ENCODE peak calls at places on chromosome 17, in five cellular contexts. Y is fibroblast of lung, G is ovary, D is body of pancreas, E is cardiac muscle cell. J is an unnamed sample. For H3K4me1, the result is how much of the 10 kb centered on the place peaks cover.

GRCh38 chr17:37220609-37220953 is 155.2 kb upstream of the C17orf78 start:
- DNase-seq in Y (no peak), G (no peak), D (no peak), E (peak), J (no peak)

GRCh38 chr17:74924250-74924948 is at the start of gene OTOP2:
- DNase-seq in Y (no peak), G (no peak), D (no peak), E (no peak), J (no peak)

GRCh38 chr17:79306688-79307323 is 232.2 kb downstream of the ENGASE start:
- DNase-seq in Y (no peak), G (no peak), D (peak), E (no peak), J (no peak)

GRCh38 chr17:56913000-56913866 is 616 bp downstream of the TRIM25 start:
- DNase-seq in Y (no peak), G (no peak), D (peak), E (peak), J (peak)

GRCh38 chr17:43840814-43841213 is 6.2 kb upstream of the CD300LG start:
- DNase-seq in Y (no peak), G (no peak), D (no peak), E (peak), J (no peak)

GRCh38 chr17:27952366-27952765 is 59.2 kb upstream of the LYRM9 start:
- DNase-seq in Y (no peak), G (no peak), D (no peak), E (no peak), J (no peak)

GRCh38 chr17:55134486-55135157 is 130.1 kb upstream of the HLF start:
- DNase-seq in Y (peak), G (no peak), D (no peak), E (no peak), J (no peak)

GRCh38 chr17:59361916-59362810 is 30.7 kb downstream of the YPEL2 start:
- DNase-seq in Y (peak), G (no peak), D (no peak), E (peak), J (peak)

GRCh38 chr17:17004251-17004996 is 32.5 kb upstream of the TNFRSF13B start:
- DNase-seq in Y (no peak), G (no peak), D (no peak), E (no peak), J (no peak)

GRCh38 chr17:48997103-48997826 is at the start of gene IGF2BP1:
- DNase-seq in Y (peak), G (no peak), D (no peak), E (peak), J (no peak)

GRCh38 chr17:80455784-80456183 is 20.6 kb downstream of the NPTX1 start:
- DNase-seq in Y (no peak), G (no peak), D (no peak), E (no peak), J (no peak)

GRCh38 chr17:17472333-17472920 is 4.4 kb upstream of the MED9 start:
- DNase-seq in Y (no peak), G (no peak), D (no peak), E (no peak), J (no peak)

GRCh38 chr17:16470302-16470701 is 21.7 kb downstream of the LRRC75A start:
- DNase-seq in Y (no peak), G (no peak), D (peak), E (no peak), J (peak)

GRCh38 chr17:59668816-59669215 is 38.4 kb downstream of the PTRH2 start:
- DNase-seq in Y (peak), G (no peak), D (no peak), E (peak), J (no peak)

GRCh38 chr17:47244697-47245096 is 8.9 kb upstream of the ITGB3 start:
- DNase-seq in Y (no peak), G (no peak), D (no peak), E (no peak), J (no peak)

GRCh38 chr17:47611372-47612350 is 38.1 kb upstream of the KPNB1 start:
- DNase-seq in Y (peak), G (no peak), D (no peak), E (no peak), J (no peak)

GRCh38 chr17:2989855-2990254 is 73.6 kb downstream of the OR1D5 start:
- DNase-seq in Y (no peak), G (no peak), D (no peak), E (no peak), J (no peak)
- H3K27ac ChIP-seq in Y (no peak), G (no peak), D (no peak), E (no peak), J (no peak)

GRCh38 chr17:78144736-78145641 is 1.2 kb upstream of the C17orf99 start:
- DNase-seq in Y (no peak), G (peak), D (peak), E (peak), J (no peak)
- H3K4me1 ChIP-seq in Y (under half), G (under half), D (half or more), E (under half), J (under half)

GRCh38 chr17:77388384-77389306 is 247.9 kb downstream of the SEC14L1 start:
- DNase-seq in Y (peak), G (no peak), D (peak), E (no peak), J (no peak)
- H3K4me3 ChIP-seq in Y (no peak), G (no peak), D (no peak), E (no peak), J (no peak)

DNA sequence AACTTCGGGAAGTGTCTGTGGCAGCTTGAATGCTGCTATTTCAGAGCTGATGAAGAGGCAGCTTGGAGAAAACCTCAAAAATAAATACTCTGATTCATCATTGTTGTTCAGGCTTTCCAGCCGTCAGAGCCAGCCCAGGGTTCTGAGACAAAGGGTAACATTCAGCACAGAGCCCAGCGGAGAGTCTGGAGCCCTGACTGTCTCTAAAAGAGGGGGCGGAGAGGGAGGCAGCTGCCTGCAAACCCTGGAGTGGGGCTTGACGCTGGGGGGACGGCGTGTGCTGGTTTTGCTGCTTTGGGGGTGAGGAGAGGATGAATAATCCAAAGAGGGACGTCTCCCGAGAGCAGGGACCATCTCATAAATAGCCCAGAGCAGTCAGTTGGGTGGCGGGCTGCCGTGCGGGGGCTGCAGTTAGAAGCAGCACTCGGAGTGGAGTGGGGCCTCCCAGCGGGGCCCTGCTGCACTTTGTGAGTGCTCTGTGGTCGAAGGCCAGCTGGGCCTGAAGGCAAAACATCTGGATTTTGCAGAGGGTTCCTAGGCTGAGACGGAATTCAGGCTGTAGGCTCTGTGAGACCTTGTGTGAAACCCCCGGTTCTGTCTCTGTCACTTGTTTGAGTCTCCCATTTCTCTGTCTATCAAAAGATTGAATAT is 237.8 kb downstream of the PRKCA start:
- DNase-seq in Y (peak), G (peak), D (no peak), E (peak), J (no peak)
- H3K27ac ChIP-seq in Y (peak), G (peak), D (no peak), E (no peak), J (peak)

GRCh38 chr17:82269882-82270500 is 3.5 kb downstream of the CSNK1D start:
- DNase-seq in Y (no peak), G (no peak), D (no peak), E (no peak), J (no peak)
- H3K4me1 ChIP-seq in Y (under half), G (under half), D (half or more), E (under half), J (under half)

GRCh38 chr17:35244345-35245195 is 1.7 kb downstream of the SLFN5 start:
- DNase-seq in Y (peak), G (peak), D (peak), E (peak), J (peak)
- H3K4me3 ChIP-seq in Y (peak), G (peak), D (no peak), E (peak), J (peak)

GRCh38 chr17:7840441-7840840 is 6.4 kb downstream of the KDM6B start:
- DNase-seq in Y (no peak), G (no peak), D (no peak), E (no peak), J (no peak)
- H3K27ac ChIP-seq in Y (peak), G (peak), D (peak), E (peak), J (peak)

GRCh38 chr17:81566461-81567126 is 14.4 kb upstream of the FAAP100 start:
- DNase-seq in Y (peak), G (peak), D (peak), E (peak), J (peak)

GRCh38 chr17:81567191-81567590 is 15.0 kb upstream of the FAAP100 start:
- DNase-seq in Y (no peak), G (no peak), D (no peak), E (no peak), J (no peak)

GRCh38 chr17:81563861-81564586 is 11.9 kb upstream of the FAAP100 start:
- DNase-seq in Y (peak), G (no peak), D (no peak), E (peak), J (no peak)

GRCh38 chr17:81565231-81565630 is 13.1 kb upstream of the FAAP100 start:
- DNase-seq in Y (no peak), G (no peak), D (no peak), E (no peak), J (no peak)

GRCh38 chr17:81564778-81565177 is 12.6 kb upstream of the FAAP100 start:
- DNase-seq in Y (no peak), G (no peak), D (no peak), E (no peak), J (no peak)
- H3K4me1 ChIP-seq in Y (under half), G (under half), D (under half), E (under half), J (under half)